ENCODE peak calls at places on chromosomes 5 and 9, in nine cellular contexts. T is RCC 7860; O is activated CD8-positive, alpha-beta memory T cell treated with anti-CD3 and anti-CD28 coated beads for 1 hour; E is T follicular helper cell; H is head of caudate nucleus; B is GM23248; Z is sciatic nerve; D is anterior cingulate cortex; S is GM04504. A is an unnamed sample.

GRCh38 chr5:126866837-126867236 is 89.9 kb downstream of the LMNB1 start:
- DNase-seq in H (no peak), B (peak; percentile 17), T (no peak), O (no peak), Z (no peak), S (no peak), E (no peak), D (no peak), A (no peak)

GRCh38 chr9:34010979-34011378 is 37.7 kb downstream of the UBAP2 start:
- DNase-seq in E (no peak), O (no peak), T (no peak), Z (no peak), S (no peak), B (peak; percentile 39), D (no peak), H (no peak), A (no peak)

GRCh38 chr9:23554691-23555090 is 271.3 kb downstream of the ELAVL2 start:
- DNase-seq in T (no peak), O (no peak), S (no peak), D (no peak), B (no peak), Z (no peak), H (no peak), E (no peak), A (no peak)

GRCh38 chr5:62627121-62627520 is 48.5 kb downstream of the LRRC70 start:
- DNase-seq in B (no peak), D (no peak), S (no peak), T (no peak), Z (no peak), H (no peak), E (no peak), O (no peak), A (no peak)

GRCh38 chr5:59185757-59186385 is 603.0 kb downstream of the RAB3C start:
- DNase-seq in B (no peak), E (no peak), T (no peak), S (no peak), O (no peak), Z (no peak), H (no peak), D (no peak), A (no peak)

GRCh38 chr9:71725590-71726338 is 42.5 kb downstream of the CEMIP2 start:
- DNase-seq in Z (no peak), S (peak; percentile 18), O (no peak), E (no peak), D (no peak), B (peak; percentile 74), H (no peak), T (peak; percentile 73), A (no peak)

GRCh38 chr5:154627711-154628678 is 127.2 kb upstream of the LARP1 start:
- DNase-seq in O (no peak), H (no peak), T (no peak), B (peak; percentile 74), Z (no peak), D (no peak), S (peak; percentile 70), E (no peak), A (no peak)

GRCh38 chr9:115777610-115778009 is 376.0 kb upstream of the PAPPA start:
- DNase-seq in H (no peak), S (no peak), B (no peak), E (no peak), D (no peak), O (no peak), Z (no peak), T (no peak), A (no peak)

GRCh38 chr5:158430166-158430828 is 571.4 kb upstream of the CLINT1 start:
- DNase-seq in B (peak; percentile 45), Z (no peak), D (no peak), S (no peak), E (no peak), O (no peak), H (no peak), T (no peak), A (no peak)

GRCh38 chr5:83281658-83282057 is 189.9 kb upstream of the VCAN start:
- DNase-seq in T (peak; percentile 61), B (peak; percentile 76), O (no peak), H (no peak), Z (no peak), S (peak; percentile 61), E (no peak), D (no peak), A (no peak)

GRCh38 chr9:132631685-132632084 is 38.1 kb downstream of the DDX31 start:
- DNase-seq in Z (no peak), D (no peak), S (no peak), T (no peak), B (no peak), H (no peak), O (no peak), E (no peak), A (no peak)

GRCh38 chr9:72363908-72364678 is 915 bp downstream of the ZFAND5 start:
- DNase-seq in B (peak; percentile 82), T (peak; percentile 41), E (peak; percentile 66), H (peak; percentile 59), S (no peak), D (peak; percentile 51), O (peak; percentile 53), Z (peak; percentile 78), A (peak; percentile 53)

GRCh38 chr9:93859431-93860215 is 95.5 kb downstream of the BARX1 start:
- DNase-seq in Z (no peak), D (no peak), S (no peak), T (no peak), O (no peak), H (no peak), E (no peak), B (no peak), A (no peak)

GRCh38 chr9:96232539-96233241 is 69.3 kb downstream of the HSD17B3 start:
- DNase-seq in E (no peak), O (no peak), S (peak; percentile 23), T (peak; percentile 37), D (no peak), Z (peak; percentile 77), B (peak; percentile 66), H (peak; percentile 26), A (peak; percentile 33)

GRCh38 chr5:41253109-41253508 is 39.8 kb upstream of the C6 start:
- DNase-seq in Z (no peak), B (no peak), T (no peak), E (no peak), S (no peak), D (no peak), O (no peak), H (no peak), A (no peak)

GRCh38 chr5:150778103-150778516 is 447 bp upstream of the SMIM3 start:
- DNase-seq in D (no peak), T (no peak), O (no peak), S (no peak), Z (no peak), B (peak; percentile 43), E (no peak), H (no peak), A (no peak)

GRCh38 chr5:132460835-132461230 is 29.7 kb downstream of the IRF1 start:
- DNase-seq in H (no peak), S (no peak), E (no peak), Z (peak; percentile 52), B (no peak), T (no peak), D (no peak), O (no peak), A (no peak)

GRCh38 chr5:112434650-112435049 is 15.6 kb upstream of the EPB41L4A start:
- DNase-seq in Z (no peak), E (no peak), H (no peak), D (no peak), B (no peak), S (no peak), O (no peak), T (no peak), A (no peak)